ENCODE peak calls at places on chromosomes 12 and 14, in four cellular contexts. One of them, this sample, is unnamed.

GRCh38 chr14:24351517-24351916 is 11.7 kb upstream of the RIPK3 start:
- DNase-seq in A549: no peak
- DNase-seq in HFFc6: peak; percentile 39
- DNase-seq in PC-9: peak; percentile 45
- DNase-seq in this sample: no peak

GRCh38 chr12:57983150-57983857 is 41.9 kb downstream of the ATP23 start:
- DNase-seq in A549: peak; percentile 68
- DNase-seq in HFFc6: peak; percentile 50
- DNase-seq in PC-9: peak; percentile 48
- DNase-seq in this sample: peak; percentile 52

GRCh38 chr12:49055978-49056754 is 4.4 kb downstream of the KMT2D start:
- DNase-seq in A549: peak; percentile 83
- DNase-seq in HFFc6: peak; percentile 65
- DNase-seq in PC-9: no peak
- DNase-seq in this sample: peak; percentile 76

GRCh38 chr14:50001146-50001998 is 108.5 kb downstream of the ARF6 start:
- DNase-seq in A549: peak; percentile 61
- DNase-seq in HFFc6: peak; percentile 84
- DNase-seq in PC-9: peak; percentile 88
- DNase-seq in this sample: peak; percentile 85

GRCh38 chr12:62632521-62632920 is 165.9 kb downstream of the MON2 start:
- DNase-seq in A549: no peak
- DNase-seq in HFFc6: peak; percentile 25
- DNase-seq in PC-9: no peak
- DNase-seq in this sample: no peak

GRCh38 chr12:57810450-57810849 is 8.1 kb downstream of the AVIL start:
- DNase-seq in A549: peak; percentile 60
- DNase-seq in HFFc6: peak; percentile 48
- DNase-seq in PC-9: peak; percentile 58
- DNase-seq in this sample: no peak

GRCh38 chr12:128789356-128789929 is 34.3 kb downstream of the SLC15A4 start:
- DNase-seq in A549: no peak
- DNase-seq in HFFc6: no peak
- DNase-seq in PC-9: no peak
- DNase-seq in this sample: no peak

GRCh38 chr14:51554339-51554920 is 97.3 kb upstream of the FRMD6 start:
- DNase-seq in A549: peak; percentile 65
- DNase-seq in HFFc6: peak; percentile 93
- DNase-seq in PC-9: peak; percentile 82
- DNase-seq in this sample: no peak

GRCh38 chr12:40645361-40645760 is 46.9 kb upstream of the CNTN1 start:
- DNase-seq in A549: no peak
- DNase-seq in HFFc6: no peak
- DNase-seq in PC-9: no peak
- DNase-seq in this sample: no peak

GRCh38 chr14:59239030-59239429 is 50.6 kb downstream of the DAAM1 start:
- DNase-seq in A549: no peak
- DNase-seq in HFFc6: no peak
- DNase-seq in PC-9: no peak
- DNase-seq in this sample: no peak

GRCh38 chr14:89571502-89571901 is 154.5 kb upstream of the FOXN3 start:
- DNase-seq in A549: no peak
- DNase-seq in HFFc6: no peak
- DNase-seq in PC-9: no peak
- DNase-seq in this sample: no peak

GRCh38 chr12:57476162-57476992 is 3.3 kb downstream of the ARHGAP9 start:
- DNase-seq in A549: no peak
- DNase-seq in HFFc6: no peak
- DNase-seq in PC-9: no peak
- DNase-seq in this sample: peak; percentile 93

GRCh38 chr14:25394791-25395391 is 344.9 kb upstream of the STXBP6 start:
- DNase-seq in A549: no peak
- DNase-seq in HFFc6: no peak
- DNase-seq in PC-9: no peak
- DNase-seq in this sample: no peak

GRCh38 chr14:86912689-86913088 is 1080.3 kb downstream of the GALC start:
- DNase-seq in A549: no peak
- DNase-seq in HFFc6: no peak
- DNase-seq in PC-9: no peak
- DNase-seq in this sample: no peak

GRCh38 chr14:24900281-24900868 is 149.6 kb downstream of the STXBP6 start:
- DNase-seq in A549: no peak
- DNase-seq in HFFc6: peak; percentile 72
- DNase-seq in PC-9: no peak
- DNase-seq in this sample: no peak

GRCh38 chr12:127108360-127109215 is 1158.4 kb upstream of the TMEM132C start:
- DNase-seq in A549: peak; percentile 71
- DNase-seq in HFFc6: peak; percentile 61
- DNase-seq in PC-9: peak; percentile 44
- DNase-seq in this sample: peak; percentile 56

DNA sequence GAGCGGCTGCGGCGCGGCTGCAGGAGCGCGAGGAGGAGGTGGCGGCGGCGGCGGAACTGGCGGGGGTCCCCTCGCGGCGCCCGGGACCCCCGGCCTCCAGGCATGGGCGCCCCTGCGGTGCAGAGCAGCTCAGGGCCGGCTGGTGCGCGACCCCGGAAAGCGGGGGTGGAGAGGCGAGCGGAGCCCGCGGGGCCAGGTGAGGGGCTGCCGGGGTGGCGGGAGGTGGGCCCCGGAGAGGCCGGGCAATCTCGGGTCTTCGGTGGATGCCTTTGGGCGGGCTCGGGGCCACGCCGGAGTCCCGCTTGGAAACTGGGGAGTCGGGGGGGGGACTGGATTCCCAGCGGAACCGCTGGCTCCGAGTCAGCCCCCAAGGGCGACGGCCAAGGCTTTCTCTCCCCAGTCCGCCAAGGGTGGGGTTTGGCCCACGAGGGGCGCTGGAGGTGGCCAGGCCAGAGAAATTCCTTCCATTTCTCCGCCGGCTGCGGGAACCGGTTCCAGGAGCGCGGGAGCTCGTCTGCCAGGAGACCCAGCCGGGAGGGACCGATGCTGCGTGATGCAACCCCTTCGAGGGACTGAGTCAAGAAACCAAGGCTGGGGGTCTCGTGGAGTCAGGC is 13.9 kb upstream of the NR4A1 start:
- DNase-seq in A549: no peak
- DNase-seq in HFFc6: no peak
- DNase-seq in PC-9: no peak
- DNase-seq in this sample: peak; percentile 49
- TF ChIP-seq CTCF in A549: no peak
- TF ChIP-seq CTCF in HFFc6: peak; percentile 54
- TF ChIP-seq CTCF in PC-9: no peak
- TF ChIP-seq CTCF in this sample: no peak

GRCh38 chr12:88579572-88579940 is 715 bp downstream of the KITLG start:
- DNase-seq in A549: peak; percentile 29
- DNase-seq in HFFc6: no peak
- DNase-seq in PC-9: no peak
- DNase-seq in this sample: no peak

GRCh38 chr12:88578274-88578673 is 2.0 kb downstream of the KITLG start:
- DNase-seq in A549: no peak
- DNase-seq in HFFc6: peak; percentile 18
- DNase-seq in PC-9: no peak
- DNase-seq in this sample: no peak

GRCh38 chr12:88578821-88579518 is 1.3 kb downstream of the KITLG start:
- DNase-seq in A549: peak; percentile 52
- DNase-seq in HFFc6: peak; percentile 17
- DNase-seq in PC-9: no peak
- DNase-seq in this sample: no peak

GRCh38 chr12:88575361-88575959 is 4.8 kb downstream of the KITLG start:
- DNase-seq in A549: no peak
- DNase-seq in HFFc6: no peak
- DNase-seq in PC-9: no peak
- DNase-seq in this sample: no peak

GRCh38 chr12:88577537-88577936 is 2.7 kb downstream of the KITLG start:
- DNase-seq in A549: peak; percentile 19
- DNase-seq in HFFc6: peak; percentile 37
- DNase-seq in PC-9: no peak
- DNase-seq in this sample: no peak
- TF ChIP-seq CTCF in A549: no peak
- TF ChIP-seq CTCF in HFFc6: peak; percentile 67
- TF ChIP-seq CTCF in PC-9: no peak
- TF ChIP-seq CTCF in this sample: no peak

GRCh38 chr14:104724981-104725771 is 1.1 kb downstream of the ADSS1 start:
- DNase-seq in A549: peak; percentile 68
- DNase-seq in HFFc6: peak; percentile 21
- DNase-seq in PC-9: no peak
- DNase-seq in this sample: no peak

GRCh38 chr14:104724407-104724980 is 465 bp downstream of the ADSS1 start:
- DNase-seq in A549: peak; percentile 58
- DNase-seq in HFFc6: no peak
- DNase-seq in PC-9: no peak
- DNase-seq in this sample: peak; percentile 26

GRCh38 chr14:104725772-104726548 is 1.9 kb downstream of the ADSS1 start:
- DNase-seq in A549: no peak
- DNase-seq in HFFc6: no peak
- DNase-seq in PC-9: no peak
- DNase-seq in this sample: no peak

GRCh38 chr14:104728631-104729030 is 4.6 kb downstream of the ADSS1 start:
- DNase-seq in A549: no peak
- DNase-seq in HFFc6: no peak
- DNase-seq in PC-9: no peak
- DNase-seq in this sample: no peak

DNA sequence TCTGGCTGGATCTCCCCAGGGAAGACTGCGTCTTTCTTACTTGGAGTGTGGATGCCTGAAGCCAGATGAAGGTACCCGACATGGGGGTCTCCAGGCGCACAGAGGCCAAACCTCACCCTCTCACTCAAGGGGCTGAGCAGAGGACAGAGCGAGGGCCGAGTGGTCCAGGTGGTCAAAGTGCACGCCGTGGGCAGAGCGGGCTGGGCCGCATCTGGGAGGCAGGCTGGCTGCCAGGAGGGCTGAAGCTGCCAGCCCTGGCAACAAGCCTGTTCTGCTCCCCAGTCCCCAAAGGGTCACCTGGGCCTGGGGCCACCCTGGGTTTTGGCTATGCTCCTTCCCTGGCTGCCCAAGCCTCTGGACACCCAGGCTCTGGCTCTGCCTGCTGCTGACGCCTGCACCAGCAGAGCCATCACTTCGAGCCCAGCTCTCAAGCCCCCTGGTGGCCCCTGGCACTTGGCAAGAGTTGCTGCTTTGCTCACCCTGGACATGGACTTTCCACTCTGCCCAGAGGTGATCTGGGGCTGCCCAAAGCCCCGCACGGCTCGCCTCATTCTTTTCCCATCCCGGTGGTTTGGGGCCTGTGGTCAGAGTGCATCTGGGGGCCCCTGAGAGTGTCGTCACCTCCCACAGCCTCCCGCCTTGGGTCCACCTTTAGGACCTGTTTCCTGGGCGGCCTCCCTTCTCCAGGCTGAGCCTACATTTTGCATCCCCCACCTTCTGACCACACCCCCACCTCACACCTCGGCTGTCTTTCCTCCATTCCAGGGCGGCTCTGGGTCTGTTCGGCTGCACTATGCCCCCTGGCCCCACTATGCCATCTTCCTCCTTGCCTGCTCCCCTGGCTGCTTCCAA is 2.8 kb downstream of the ADSS1 start:
- DNase-seq in A549: peak; percentile 44
- DNase-seq in HFFc6: no peak
- DNase-seq in PC-9: no peak
- DNase-seq in this sample: no peak
- TF ChIP-seq CTCF in A549: no peak
- TF ChIP-seq CTCF in HFFc6: peak; percentile 42
- TF ChIP-seq CTCF in PC-9: no peak
- TF ChIP-seq CTCF in this sample: no peak

GRCh38 chr14:74793506-74794155 is 30.5 kb downstream of the YLPM1 start:
- DNase-seq in A549: peak; percentile 16
- DNase-seq in HFFc6: peak; percentile 11
- DNase-seq in PC-9: no peak
- DNase-seq in this sample: peak; percentile 13
- TF ChIP-seq CTCF in A549: peak; percentile 40
- TF ChIP-seq CTCF in HFFc6: peak; percentile 72
- TF ChIP-seq CTCF in PC-9: peak; percentile 58
- TF ChIP-seq CTCF in this sample: peak; percentile 50

DNA sequence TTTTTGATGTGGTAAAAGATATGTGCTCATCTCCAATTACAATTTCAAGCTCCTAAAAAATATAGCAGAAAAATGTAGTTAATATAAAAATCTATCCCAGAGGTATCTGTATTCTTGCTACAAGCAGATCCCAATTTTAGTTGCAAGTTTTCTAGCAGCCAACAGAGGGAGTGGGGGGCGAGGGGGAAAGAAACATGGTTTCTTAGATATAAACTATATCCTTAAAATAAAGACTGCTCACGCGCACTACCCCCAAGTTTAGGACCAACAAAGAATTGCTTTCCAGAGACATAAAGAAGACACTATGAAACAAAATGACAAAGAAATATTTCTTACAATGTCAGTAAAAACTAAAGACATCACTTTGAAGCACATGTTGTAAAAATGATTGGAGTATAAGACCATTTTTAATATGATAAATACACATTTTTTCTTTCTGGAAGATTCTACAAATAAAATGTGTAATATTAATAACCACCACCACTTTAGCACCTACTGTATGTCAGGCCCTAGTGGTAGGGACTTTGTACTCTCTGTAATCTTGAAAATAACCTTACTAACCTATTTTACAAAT is 5.4 kb downstream of the MAGOHB start:
- DNase-seq in A549: peak; percentile 47
- DNase-seq in HFFc6: peak; percentile 13
- DNase-seq in PC-9: no peak
- DNase-seq in this sample: peak; percentile 19
- TF ChIP-seq CTCF in A549: peak; percentile 33
- TF ChIP-seq CTCF in HFFc6: peak; percentile 69
- TF ChIP-seq CTCF in PC-9: peak; percentile 56
- TF ChIP-seq CTCF in this sample: peak; percentile 35

GRCh38 chr14:100077441-100077840 is 12.2 kb downstream of the EVL start:
- DNase-seq in A549: no peak
- DNase-seq in HFFc6: no peak
- DNase-seq in PC-9: no peak
- DNase-seq in this sample: no peak

GRCh38 chr14:100076630-100077029 is 11.4 kb downstream of the EVL start:
- DNase-seq in A549: no peak
- DNase-seq in HFFc6: peak; percentile 39
- DNase-seq in PC-9: no peak
- DNase-seq in this sample: peak; percentile 30

GRCh38 chr14:100078216-100078780 is 13.1 kb downstream of the EVL start:
- DNase-seq in A549: no peak
- DNase-seq in HFFc6: no peak
- DNase-seq in PC-9: no peak
- DNase-seq in this sample: peak; percentile 30

GRCh38 chr14:100074431-100075100 is 9.3 kb downstream of the EVL start:
- DNase-seq in A549: no peak
- DNase-seq in HFFc6: no peak
- DNase-seq in PC-9: no peak
- DNase-seq in this sample: no peak

GRCh38 chr14:100076133-100076532 is 10.9 kb downstream of the EVL start:
- DNase-seq in A549: peak; percentile 45
- DNase-seq in HFFc6: peak; percentile 41
- DNase-seq in PC-9: no peak
- DNase-seq in this sample: peak; percentile 77
- TF ChIP-seq CTCF in A549: no peak
- TF ChIP-seq CTCF in HFFc6: peak; percentile 65
- TF ChIP-seq CTCF in PC-9: peak; percentile 33
- TF ChIP-seq CTCF in this sample: peak; percentile 70

This sample was measured in activated CD8-positive, alpha-beta T cell treated with anti-CD3 and anti-CD28 coated beads for 36 hours.